ENCODE peak calls at places on chromosomes 6 and 20, in ten cellular contexts. S is hepatocyte, Z is mesendoderm, E is GM23248, A is tibial nerve, P is psoas muscle, F is cardiac muscle cell, Y is adipocyte, G is osteoblast, U is fibroblast of lung. H is an unnamed sample. For H3K4me1, the result is how much of the 10 kb centered on the place peaks cover.

GRCh38 chr6:132320007-132320406 is 81.3 kb downstream of the MOXD1 start:
- DNase-seq in A (no peak), U (peak), E (peak), G (no peak), F (peak), Y (peak), P (no peak), S (no peak), Z (no peak), H (no peak)

GRCh38 chr20:63478346-63479302 is 6.2 kb upstream of the KCNQ2 start:
- DNase-seq in A (no peak), Z (no peak), F (no peak), G (no peak), P (no peak), U (no peak), Y (no peak), E (no peak), S (no peak), H (no peak)

GRCh38 chr6:33430991-33431879 is 11.4 kb downstream of the SYNGAP1 start:
- DNase-seq in Z (peak), A (no peak), G (peak), S (peak), F (peak), E (peak), Y (no peak), U (peak), P (peak), H (no peak)

GRCh38 chr6:33613794-33614166 is 7.3 kb upstream of the ITPR3 start:
- DNase-seq in E (peak), S (no peak), Y (peak), P (no peak), A (no peak), Z (no peak), F (peak), U (peak), G (peak), H (no peak)

GRCh38 chr6:166775180-166775922 is 148.3 kb upstream of the RPS6KA2 start:
- DNase-seq in F (peak), S (peak), U (peak), Z (peak), E (peak), Y (peak), G (peak), A (no peak), P (no peak), H (no peak)

GRCh38 chr20:44601801-44602204 is 19.4 kb downstream of the PKIG start:
- DNase-seq in A (peak), G (peak), F (peak), S (peak), Y (peak), Z (no peak), P (peak), E (peak), U (peak), H (no peak)

GRCh38 chr20:36460648-36461599 is 80.4 kb upstream of the MYL9 start:
- DNase-seq in F (peak), S (peak), P (peak), Z (peak), A (peak), U (peak), Y (peak), E (peak), G (peak), H (peak)

GRCh38 chr6:110530671-110531070 is 54.3 kb upstream of the SLC22A16 start:
- DNase-seq in F (no peak), G (no peak), S (no peak), Y (no peak), A (no peak), P (no peak), E (peak), Z (no peak), U (no peak), H (no peak)

GRCh38 chr6:137903933-137904821 is 37.1 kb downstream of the TNFAIP3 start:
- DNase-seq in Z (no peak), G (no peak), F (peak), S (peak), E (peak), P (no peak), A (no peak), U (no peak), Y (peak), H (no peak)

GRCh38 chr6:29641430-29642213 is 8.6 kb upstream of the GABBR1 start:
- DNase-seq in A (no peak), G (no peak), E (no peak), F (no peak), S (no peak), Y (no peak), P (no peak), U (no peak), Z (no peak), H (no peak)

GRCh38 chr6:106037060-106037459 is 49.1 kb upstream of the PRDM1 start:
- DNase-seq in G (peak), A (no peak), E (peak), S (no peak), F (no peak), Y (peak), Z (no peak), P (no peak), U (peak), H (no peak)

GRCh38 chr6:140440223-140440810 is 1065.9 kb upstream of the CITED2 start:
- DNase-seq in U (peak), Z (no peak), S (no peak), P (no peak), Y (no peak), G (no peak), A (no peak), F (no peak), E (no peak), H (no peak)

GRCh38 chr20:17614176-17614811 is 44.4 kb downstream of the DSTN start:
- DNase-seq in F (peak), G (peak), Z (no peak), P (peak), S (peak), Y (peak), A (no peak), E (peak), U (peak), H (peak)

GRCh38 chr20:32206383-32207210 is 946 bp downstream of the PLAGL2 start:
- DNase-seq in S (peak), U (no peak), G (peak), Z (no peak), P (no peak), E (peak), Y (peak), A (no peak), F (no peak), H (no peak)

GRCh38 chr6:40346241-40346640 is 240.9 kb downstream of the LRFN2 start:
- DNase-seq in F (no peak), G (no peak), E (no peak), A (no peak), U (no peak), Z (no peak), P (no peak), S (no peak), Y (no peak), H (no peak)

GRCh38 chr6:35063701-35064507 is 77.2 kb downstream of the TCP11 start:
- DNase-seq in E (no peak), F (peak), Z (no peak), G (peak), Y (no peak), U (no peak), S (no peak), A (no peak), P (no peak), H (no peak)

GRCh38 chr6:116329156-116329555 is 41.6 kb upstream of the DSE start:
- DNase-seq in G (no peak), A (no peak), U (peak), S (no peak), F (peak), E (no peak), Z (no peak), Y (peak), P (no peak), H (no peak)

GRCh38 chr6:92364948-92365386 is 1054.4 kb downstream of the EPHA7 start:
- DNase-seq in A (no peak), F (no peak), U (peak), G (no peak), Z (no peak), S (peak), Y (no peak), P (no peak), E (no peak), H (no peak)

GRCh38 chr6:156634048-156634447 is 143.1 kb upstream of the ARID1B start:
- DNase-seq in P (no peak), Y (no peak), F (no peak), E (no peak), U (no peak), A (no peak), G (no peak), S (no peak), Z (no peak), H (no peak)

GRCh38 chr20:9912858-9913434 is 74.1 kb upstream of the PAK5 start:
- DNase-seq in F (peak), Y (peak), E (peak), U (peak), G (no peak), S (peak), A (peak), Z (peak), P (no peak), H (no peak)

GRCh38 chr6:157323114-157323923 is at the start of gene TMEM242:
- DNase-seq in Z (peak), P (peak), F (peak), Y (peak), E (peak), A (peak), U (peak), G (peak), S (peak), H (peak)

GRCh38 chr6:11315743-11316437 is 83.4 kb upstream of the NEDD9 start:
- DNase-seq in Z (no peak), F (peak), S (peak), P (no peak), G (peak), U (peak), E (peak), A (no peak), Y (peak), H (no peak)

GRCh38 chr6:12288844-12289654 is 1.1 kb upstream of the EDN1 start:
- DNase-seq in P (no peak), G (peak), U (peak), Z (peak), E (peak), S (peak), A (no peak), F (peak), Y (peak), H (peak)

GRCh38 chr6:14619419-14619781 is 501.8 kb downstream of the CD83 start:
- DNase-seq in U (no peak), S (no peak), Y (no peak), A (no peak), G (no peak), Z (no peak), P (no peak), F (no peak), E (no peak), H (no peak)

GRCh38 chr20:43900062-43900461 is 14.6 kb upstream of the TOX2 start:
- DNase-seq in F (no peak), Y (no peak), Z (no peak), E (no peak), U (peak), G (no peak), A (no peak), S (no peak), P (no peak), H (no peak)

GRCh38 chr20:24438331-24438730 is 31.1 kb upstream of the SYNDIG1 start:
- DNase-seq in S (no peak), F (no peak), E (no peak), Y (no peak), P (no peak), G (no peak), Z (no peak), A (no peak), U (no peak), H (no peak)

GRCh38 chr6:113818528-113818927 is 38.6 kb upstream of the MARCKS start:
- DNase-seq in G (no peak), E (peak), Z (no peak), S (no peak), P (no peak), Y (peak), A (no peak), U (peak), F (peak), H (no peak)

GRCh38 chr6:125906158-125906998 is 50.2 kb upstream of the HINT3 start:
- DNase-seq in Y (peak), Z (peak), E (peak), F (peak), A (no peak), S (peak), G (no peak), P (no peak), U (peak), H (no peak)

GRCh38 chr20:4166726-4167035 is 151.3 kb upstream of the RNF24 start:
- DNase-seq in Z (no peak), Y (no peak), U (no peak), P (no peak), F (no peak), S (no peak), A (no peak), G (peak), E (no peak), H (no peak)

GRCh38 chr20:4167261-4168004 is 152.1 kb upstream of the RNF24 start:
- DNase-seq in Y (no peak), U (no peak), P (no peak), G (peak), F (peak), E (no peak), Z (no peak), A (peak), S (peak), H (no peak)

GRCh38 chr20:4162766-4163165 is 147.4 kb upstream of the RNF24 start:
- DNase-seq in A (no peak), Y (no peak), F (no peak), S (no peak), G (peak), Z (no peak), P (no peak), U (no peak), E (no peak), H (no peak)

GRCh38 chr20:4164246-4164645 is 148.9 kb upstream of the RNF24 start:
- DNase-seq in A (no peak), U (no peak), G (peak), Y (no peak), P (no peak), S (no peak), E (no peak), F (no peak), Z (no peak), H (no peak)

DNA sequence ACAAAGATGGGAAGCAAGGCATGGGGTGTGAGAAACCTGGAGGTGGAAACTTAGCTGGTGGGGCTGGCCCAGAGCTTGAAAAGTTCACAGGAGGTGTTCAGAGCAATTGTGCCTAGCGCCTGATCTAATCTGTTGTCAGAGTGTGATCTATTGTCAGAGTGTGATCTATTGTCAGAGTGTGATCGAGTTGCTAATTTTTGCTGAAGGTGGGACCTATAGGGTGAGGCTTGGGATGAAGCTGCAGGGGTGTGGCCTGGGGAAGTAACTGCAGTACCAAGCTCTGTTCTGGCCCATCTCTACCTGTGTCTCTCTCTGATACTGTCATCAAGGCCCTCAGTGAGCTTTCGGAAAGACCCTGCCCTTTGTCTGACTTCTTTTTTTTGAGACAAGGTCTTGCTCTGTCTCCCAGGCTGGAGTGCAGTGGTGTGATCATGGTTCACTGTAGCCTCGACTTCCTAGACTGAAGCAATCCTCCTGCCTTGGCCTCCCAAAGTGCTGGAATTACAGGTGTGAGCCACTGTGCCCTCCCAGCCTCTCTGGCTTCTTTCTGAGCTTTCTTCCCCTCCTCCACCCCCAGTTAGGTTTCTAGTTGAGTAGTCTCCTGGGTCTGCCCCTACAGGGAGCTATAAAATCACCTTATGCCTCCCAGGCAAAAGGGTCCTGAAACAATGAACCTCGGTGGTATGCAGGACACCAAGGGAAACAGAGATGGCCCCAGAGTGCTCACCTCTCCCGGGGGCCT is 150.8 kb upstream of the RNF24 start:
- DNase-seq in S (no peak), P (no peak), Y (no peak), E (no peak), G (peak), U (no peak), F (no peak), Z (peak), A (no peak), H (no peak)
- H3K4me1 ChIP-seq in S (under half), P (under half), Y (under half), E (under half), G (under half), U (under half), F (under half), Z (under half), A (under half), H (under half)

DNA sequence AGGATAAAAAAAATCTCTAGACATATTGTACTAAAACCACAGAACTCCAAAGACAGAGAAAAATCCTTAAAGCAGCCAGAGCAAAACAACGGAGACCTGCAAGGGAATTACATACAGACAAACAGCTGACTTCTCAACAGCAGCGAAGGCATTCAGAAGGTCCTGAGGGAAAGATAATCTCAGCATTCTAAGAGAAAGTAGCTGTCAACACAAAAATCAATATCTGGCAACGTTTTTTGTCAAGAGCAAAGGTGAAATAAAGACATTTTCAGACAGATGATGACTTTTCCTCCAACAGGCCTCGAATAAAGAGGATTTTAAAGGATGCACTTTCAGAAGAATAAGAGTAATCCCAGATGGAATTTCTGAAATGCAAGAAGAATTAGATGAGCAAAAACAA is 6.1 kb upstream of the SCGN start:
- DNase-seq in S (no peak), Y (no peak), F (no peak), E (no peak), A (no peak), U (no peak), P (no peak), G (no peak), Z (no peak), H (no peak)
- H3K4me1 ChIP-seq in S (under half), Y (under half), F (under half), E (under half), A (under half), U (under half), P (under half), G (under half), Z (under half), H (under half)

GRCh38 chr6:41712651-41713103 is 22.7 kb downstream of the TFEB start:
- DNase-seq in G (peak), U (peak), E (peak), Z (no peak), S (no peak), F (no peak), A (peak), P (peak), Y (peak), H (peak)
- H3K4me1 ChIP-seq in G (under half), U (under half), E (under half), Z (under half), S (under half), F (under half), A (half or more), P (half or more), Y (under half), H (half or more)

GRCh38 chr6:144340541-144341371 is 55.6 kb downstream of the UTRN start:
- DNase-seq in S (no peak), U (peak), A (no peak), P (no peak), Y (peak), G (no peak), F (peak), Z (no peak), E (peak), H (no peak)
- H3K4me1 ChIP-seq in S (under half), U (under half), A (half or more), P (under half), Y (under half), G (under half), F (under half), Z (under half), E (under half), H (half or more)

GRCh38 chr6:127858992-127859391 is 41.9 kb downstream of the THEMIS start:
- DNase-seq in S (no peak), E (no peak), A (no peak), Z (no peak), P (no peak), F (no peak), Y (no peak), G (no peak), U (no peak), H (no peak)
- H3K4me1 ChIP-seq in S (under half), E (under half), A (under half), Z (under half), P (under half), F (under half), Y (under half), G (under half), U (under half), H (under half)

GRCh38 chr6:15885624-15886023 is 222.8 kb upstream of the DTNBP1 start:
- DNase-seq in S (no peak), Y (no peak), A (no peak), G (no peak), P (no peak), F (no peak), Z (no peak), U (no peak), E (no peak), H (no peak)
- H3K4me1 ChIP-seq in S (under half), Y (under half), A (under half), G (under half), P (under half), F (under half), Z (under half), U (under half), E (under half), H (under half)

H was measured in left lung.